ENCODE peak calls at places on chromosome X, in four cellular contexts. R is CD4-positive, alpha-beta memory T cell; I is psoas muscle; U is CD4-positive, alpha-beta T cell. J is an unnamed sample. For H3K9me3, the result is how much of the 10 kb centered on the place peaks cover.

GRCh38 chrX:148928803-148929202 is 428.4 kb downstream of the AFF2 start:
- DNase-seq in R (no peak), I (no peak), U (no peak), J (no peak)

GRCh38 chrX:136652822-136653723 is 5.1 kb downstream of the CD40LG start:
- DNase-seq in R (no peak), I (peak), U (peak), J (no peak)

GRCh38 chrX:11666180-11666579 is 460 bp upstream of the ARHGAP6 start:
- DNase-seq in R (no peak), I (peak), U (no peak), J (no peak)

GRCh38 chrX:91414710-91415109 is 19.9 kb upstream of the PABPC5 start:
- DNase-seq in R (no peak), I (no peak), U (no peak), J (no peak)

GRCh38 chrX:74450803-74451449 is 29.6 kb downstream of the SLC16A2 start:
- DNase-seq in R (no peak), I (no peak), U (no peak), J (no peak)

GRCh38 chrX:149837639-149838038 is 43.3 kb upstream of the MAGEA8 start:
- DNase-seq in R (no peak), I (no peak), U (no peak), J (no peak)

GRCh38 chrX:7158468-7158990 is 10.6 kb upstream of the PUDP start:
- DNase-seq in R (no peak), I (no peak), U (no peak), J (no peak)

GRCh38 chrX:134743121-134743520 is 84.8 kb upstream of the PLAC1 start:
- DNase-seq in R (no peak), I (no peak), U (no peak), J (no peak)

GRCh38 chrX:11438767-11439166 is 145.6 kb downstream of the AMELX start:
- DNase-seq in R (no peak), I (no peak), U (no peak), J (no peak)

GRCh38 chrX:129523076-129524055 is at the start of gene SMARCA1:
- DNase-seq in R (no peak), I (peak), U (no peak), J (no peak)

GRCh38 chrX:120664081-120664480 is 34.2 kb upstream of the C1GALT1C1 start:
- DNase-seq in R (peak), I (no peak), U (no peak), J (no peak)

GRCh38 chrX:34875204-34875603 is 67.4 kb upstream of the FAM47B start:
- DNase-seq in R (no peak), I (no peak), U (no peak), J (no peak)

GRCh38 chrX:27336466-27337091 is 126.6 kb downstream of the PPP4R3C start:
- DNase-seq in R (peak), I (no peak), U (no peak), J (no peak)

GRCh38 chrX:13081385-13082285 is 37.2 kb upstream of the FAM9C start:
- DNase-seq in R (peak), I (no peak), U (no peak), J (no peak)

GRCh38 chrX:96538104-96538725 is 146.4 kb upstream of the DIAPH2 start:
- DNase-seq in R (no peak), I (no peak), U (no peak), J (no peak)

GRCh38 chrX:80751456-80751855 is 58.2 kb downstream of the BRWD3 start:
- DNase-seq in R (no peak), I (no peak), U (no peak), J (no peak)

GRCh38 chrX:13876652-13877051 is 59.8 kb upstream of the GPM6B start:
- DNase-seq in R (no peak), I (no peak), U (no peak), J (no peak)

GRCh38 chrX:40154229-40154852 is 56.6 kb upstream of the BCOR start:
- DNase-seq in R (no peak), I (peak), U (no peak), J (no peak)

DNA sequence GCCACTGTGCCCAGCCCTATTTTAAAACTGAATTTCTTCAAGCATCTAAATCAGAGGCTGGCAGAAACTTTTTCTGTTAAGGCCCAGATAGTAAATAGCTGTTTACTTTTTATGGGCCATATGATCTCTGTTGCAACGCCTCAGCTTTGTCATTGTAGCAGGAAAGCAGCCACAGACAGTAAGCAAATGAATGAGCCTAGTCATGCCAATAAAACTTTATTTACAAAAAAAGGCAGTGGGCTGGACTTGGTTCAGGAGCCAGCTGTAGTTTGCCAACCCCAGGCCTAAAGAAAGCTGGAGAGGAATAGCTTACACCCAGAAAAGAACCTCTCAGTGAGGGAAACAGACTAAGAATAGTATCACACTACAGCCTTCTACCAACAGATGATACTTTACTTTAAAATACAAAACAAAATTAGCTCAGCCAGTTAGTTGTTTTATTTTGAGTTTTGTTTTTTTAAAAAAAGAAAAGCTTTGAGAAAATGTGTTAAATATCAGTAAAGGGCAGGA is 25.5 kb downstream of the CHST7 start:
- DNase-seq in R (no peak), I (no peak), U (no peak), J (no peak)
- H3K9me3 ChIP-seq in R (under half), I (under half), U (under half), J (under half)

DNA sequence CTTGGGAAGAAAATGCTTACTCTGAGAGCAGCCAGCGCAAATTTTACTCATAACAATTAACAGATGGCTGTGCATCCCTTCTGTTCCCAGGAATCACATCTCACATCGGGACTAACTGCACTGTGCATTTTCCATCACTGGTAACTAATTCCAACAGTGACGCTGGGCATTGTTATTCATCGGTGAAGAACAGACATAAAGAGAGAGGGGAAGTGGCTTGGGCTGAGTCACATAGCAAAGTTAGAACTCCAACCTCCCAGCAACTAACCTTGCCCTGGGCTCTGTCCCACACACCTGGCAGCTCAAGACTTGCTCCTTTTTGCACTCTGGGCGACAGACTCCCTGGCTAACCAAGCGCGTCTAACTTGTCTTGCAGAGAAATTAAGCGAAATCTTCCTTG is 6.4 kb upstream of the LONRF3 start:
- DNase-seq in R (no peak), I (no peak), U (no peak), J (no peak)
- H3K9me3 ChIP-seq in R (under half), I (under half), U (under half), J (under half)

GRCh38 chrX:50115973-50116372 is 84.8 kb downstream of the AKAP4 start:
- DNase-seq in R (no peak), I (no peak), U (no peak), J (no peak)
- H3K9me3 ChIP-seq in R (under half), I (under half), U (under half), J (under half)

DNA sequence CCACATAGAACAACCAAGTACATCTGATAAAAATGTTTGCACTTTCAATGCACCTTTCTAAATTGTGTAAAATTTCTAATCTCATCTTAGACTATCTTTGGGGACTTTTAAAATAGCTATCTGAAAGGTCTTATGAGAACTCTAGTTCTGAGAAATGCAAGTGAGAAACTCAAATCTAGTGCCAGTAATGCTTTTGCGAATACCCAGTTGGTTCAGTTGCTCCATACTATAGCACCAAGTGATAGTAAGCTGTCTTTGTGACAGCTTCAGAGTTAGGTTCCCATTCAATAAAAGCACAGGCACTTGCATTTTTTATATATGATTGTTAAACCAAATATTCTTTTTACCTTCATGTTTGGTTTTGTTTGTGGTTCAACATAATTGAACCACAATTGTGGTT is 4.5 kb upstream of the ITM2A start:
- DNase-seq in R (no peak), I (no peak), U (no peak), J (no peak)
- H3K9me3 ChIP-seq in R (under half), I (under half), U (under half), J (under half)

GRCh38 chrX:152925835-152926234 is 28.0 kb downstream of the ZNF185 start:
- DNase-seq in R (no peak), I (no peak), U (no peak), J (no peak)

GRCh38 chrX:152926923-152927322 is 29.1 kb downstream of the ZNF185 start:
- DNase-seq in R (no peak), I (peak), U (no peak), J (no peak)

GRCh38 chrX:152927858-152928760 is 30.2 kb downstream of the ZNF185 start:
- DNase-seq in R (no peak), I (peak), U (no peak), J (no peak)

GRCh38 chrX:152928761-152929400 is 31.0 kb downstream of the ZNF185 start:
- DNase-seq in R (no peak), I (peak), U (no peak), J (no peak)

GRCh38 chrX:152926279-152926678 is 28.4 kb downstream of the ZNF185 start:
- DNase-seq in R (peak), I (no peak), U (peak), J (peak)
- H3K9me3 ChIP-seq in R (under half), I (under half), U (under half), J (under half)

DNA sequence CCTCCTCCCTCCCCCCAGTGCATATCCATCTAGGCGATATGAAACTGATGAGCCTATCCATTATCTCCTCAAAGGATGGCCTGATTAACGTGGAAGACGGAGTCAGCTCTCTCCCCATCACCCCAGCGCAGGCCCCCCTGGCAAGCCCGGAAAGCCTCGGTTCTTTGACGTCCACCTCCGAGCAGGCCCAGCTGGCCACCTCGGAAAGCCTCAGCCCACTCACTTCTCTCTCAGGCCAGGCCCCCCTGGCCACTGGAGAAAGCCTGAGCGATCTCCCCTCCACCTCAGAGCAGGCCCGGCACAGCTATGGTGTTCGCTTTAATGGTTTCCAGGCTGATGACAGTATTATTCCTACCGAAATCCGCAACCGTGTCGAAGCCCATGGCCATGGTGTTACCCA is 14.8 kb downstream of the GABRQ start:
- DNase-seq in R (no peak), I (no peak), U (no peak), J (no peak)
- H3K9me3 ChIP-seq in R (under half), I (under half), U (under half), J (under half)

J was measured in T-helper 17 cell.